ENCODE peak calls at places on chromosomes 3 and 15, in ten cellular contexts. One of them, this sample, is unnamed.

GRCh38 chr3:177110308-177111254 is 86.7 kb downstream of the TBL1XR1 start:
- DNase-seq in activated CD4-positive, alpha-beta T cell treated with anti-CD3 and anti-CD28 coated beads, Interleukin-2, amount 50 U/mL, for 1 hour: no peak
- DNase-seq in GM03348: no peak
- DNase-seq in stimulated activated naive CD8-positive, alpha-beta T cell treated with anti-CD3 and anti-CD28 coated beads, Interleukin-15, Interleukin-2, amounts not matched to agents 100 U/mL and 50 U/mL, for 24 hours: no peak
- DNase-seq in HAP-1: peak; percentile 64
- DNase-seq in MCF 10A: no peak
- DNase-seq in stimulated activated CD8-positive, alpha-beta memory T cell treated with anti-CD3 and anti-CD28 coated beads, Interleukin-15, amount 100 ng/mL, for 1 hour: no peak
- DNase-seq in HTR-8/SVneo: no peak
- DNase-seq in GM10248: no peak
- DNase-seq in AG09309: no peak
- DNase-seq in this sample: no peak

GRCh38 chr3:59605944-59606534 is 556.2 kb upstream of the CFAP20DC start:
- DNase-seq in activated CD4-positive, alpha-beta T cell treated with anti-CD3 and anti-CD28 coated beads, Interleukin-2, amount 50 U/mL, for 1 hour: no peak
- DNase-seq in GM03348: no peak
- DNase-seq in stimulated activated naive CD8-positive, alpha-beta T cell treated with anti-CD3 and anti-CD28 coated beads, Interleukin-15, Interleukin-2, amounts not matched to agents 100 U/mL and 50 U/mL, for 24 hours: no peak
- DNase-seq in HAP-1: no peak
- DNase-seq in MCF 10A: no peak
- DNase-seq in stimulated activated CD8-positive, alpha-beta memory T cell treated with anti-CD3 and anti-CD28 coated beads, Interleukin-15, amount 100 ng/mL, for 1 hour: no peak
- DNase-seq in HTR-8/SVneo: no peak
- DNase-seq in GM10248: no peak
- DNase-seq in AG09309: no peak
- DNase-seq in this sample: no peak

GRCh38 chr3:52110502-52110901 is 43.7 kb downstream of the POC1A start:
- DNase-seq in activated CD4-positive, alpha-beta T cell treated with anti-CD3 and anti-CD28 coated beads, Interleukin-2, amount 50 U/mL, for 1 hour: no peak
- DNase-seq in GM03348: no peak
- DNase-seq in stimulated activated naive CD8-positive, alpha-beta T cell treated with anti-CD3 and anti-CD28 coated beads, Interleukin-15, Interleukin-2, amounts not matched to agents 100 U/mL and 50 U/mL, for 24 hours: no peak
- DNase-seq in HAP-1: no peak
- DNase-seq in MCF 10A: no peak
- DNase-seq in stimulated activated CD8-positive, alpha-beta memory T cell treated with anti-CD3 and anti-CD28 coated beads, Interleukin-15, amount 100 ng/mL, for 1 hour: no peak
- DNase-seq in HTR-8/SVneo: no peak
- DNase-seq in GM10248: no peak
- DNase-seq in AG09309: no peak
- DNase-seq in this sample: no peak

GRCh38 chr15:93476491-93477176 is 387.6 kb upstream of the RGMA start:
- DNase-seq in activated CD4-positive, alpha-beta T cell treated with anti-CD3 and anti-CD28 coated beads, Interleukin-2, amount 50 U/mL, for 1 hour: no peak
- DNase-seq in GM03348: no peak
- DNase-seq in stimulated activated naive CD8-positive, alpha-beta T cell treated with anti-CD3 and anti-CD28 coated beads, Interleukin-15, Interleukin-2, amounts not matched to agents 100 U/mL and 50 U/mL, for 24 hours: no peak
- DNase-seq in HAP-1: no peak
- DNase-seq in MCF 10A: peak; percentile 17
- DNase-seq in stimulated activated CD8-positive, alpha-beta memory T cell treated with anti-CD3 and anti-CD28 coated beads, Interleukin-15, amount 100 ng/mL, for 1 hour: no peak
- DNase-seq in HTR-8/SVneo: no peak
- DNase-seq in GM10248: no peak
- DNase-seq in AG09309: no peak
- DNase-seq in this sample: peak; percentile 13

GRCh38 chr3:134627831-134628230 is 23.0 kb downstream of the KY start:
- DNase-seq in activated CD4-positive, alpha-beta T cell treated with anti-CD3 and anti-CD28 coated beads, Interleukin-2, amount 50 U/mL, for 1 hour: no peak
- DNase-seq in GM03348: peak; percentile 33
- DNase-seq in stimulated activated naive CD8-positive, alpha-beta T cell treated with anti-CD3 and anti-CD28 coated beads, Interleukin-15, Interleukin-2, amounts not matched to agents 100 U/mL and 50 U/mL, for 24 hours: no peak
- DNase-seq in HAP-1: no peak
- DNase-seq in MCF 10A: no peak
- DNase-seq in stimulated activated CD8-positive, alpha-beta memory T cell treated with anti-CD3 and anti-CD28 coated beads, Interleukin-15, amount 100 ng/mL, for 1 hour: no peak
- DNase-seq in HTR-8/SVneo: no peak
- DNase-seq in GM10248: no peak
- DNase-seq in AG09309: no peak
- DNase-seq in this sample: no peak

GRCh38 chr3:125125822-125126245 is 70.0 kb upstream of the HEG1 start:
- DNase-seq in activated CD4-positive, alpha-beta T cell treated with anti-CD3 and anti-CD28 coated beads, Interleukin-2, amount 50 U/mL, for 1 hour: no peak
- DNase-seq in GM03348: peak; percentile 82
- DNase-seq in stimulated activated naive CD8-positive, alpha-beta T cell treated with anti-CD3 and anti-CD28 coated beads, Interleukin-15, Interleukin-2, amounts not matched to agents 100 U/mL and 50 U/mL, for 24 hours: peak; percentile 46
- DNase-seq in HAP-1: no peak
- DNase-seq in MCF 10A: peak; percentile 55
- DNase-seq in stimulated activated CD8-positive, alpha-beta memory T cell treated with anti-CD3 and anti-CD28 coated beads, Interleukin-15, amount 100 ng/mL, for 1 hour: no peak
- DNase-seq in HTR-8/SVneo: peak; percentile 83
- DNase-seq in GM10248: no peak
- DNase-seq in AG09309: peak; percentile 99
- DNase-seq in this sample: peak; percentile 89

GRCh38 chr3:139588450-139588849 is 48.9 kb upstream of the RBP1 start:
- DNase-seq in activated CD4-positive, alpha-beta T cell treated with anti-CD3 and anti-CD28 coated beads, Interleukin-2, amount 50 U/mL, for 1 hour: no peak
- DNase-seq in GM03348: no peak
- DNase-seq in stimulated activated naive CD8-positive, alpha-beta T cell treated with anti-CD3 and anti-CD28 coated beads, Interleukin-15, Interleukin-2, amounts not matched to agents 100 U/mL and 50 U/mL, for 24 hours: no peak
- DNase-seq in HAP-1: no peak
- DNase-seq in MCF 10A: peak; percentile 67
- DNase-seq in stimulated activated CD8-positive, alpha-beta memory T cell treated with anti-CD3 and anti-CD28 coated beads, Interleukin-15, amount 100 ng/mL, for 1 hour: no peak
- DNase-seq in HTR-8/SVneo: no peak
- DNase-seq in GM10248: no peak
- DNase-seq in AG09309: no peak
- DNase-seq in this sample: no peak

GRCh38 chr15:56640127-56640526 is 93.2 kb downstream of the ZNF280D start:
- DNase-seq in activated CD4-positive, alpha-beta T cell treated with anti-CD3 and anti-CD28 coated beads, Interleukin-2, amount 50 U/mL, for 1 hour: no peak
- DNase-seq in GM03348: no peak
- DNase-seq in stimulated activated naive CD8-positive, alpha-beta T cell treated with anti-CD3 and anti-CD28 coated beads, Interleukin-15, Interleukin-2, amounts not matched to agents 100 U/mL and 50 U/mL, for 24 hours: no peak
- DNase-seq in HAP-1: no peak
- DNase-seq in MCF 10A: no peak
- DNase-seq in stimulated activated CD8-positive, alpha-beta memory T cell treated with anti-CD3 and anti-CD28 coated beads, Interleukin-15, amount 100 ng/mL, for 1 hour: no peak
- DNase-seq in HTR-8/SVneo: no peak
- DNase-seq in GM10248: no peak
- DNase-seq in AG09309: no peak
- DNase-seq in this sample: no peak

GRCh38 chr3:138051946-138052802 is 42.2 kb downstream of the CLDN18 start:
- DNase-seq in activated CD4-positive, alpha-beta T cell treated with anti-CD3 and anti-CD28 coated beads, Interleukin-2, amount 50 U/mL, for 1 hour: no peak
- DNase-seq in GM03348: peak; percentile 46
- DNase-seq in stimulated activated naive CD8-positive, alpha-beta T cell treated with anti-CD3 and anti-CD28 coated beads, Interleukin-15, Interleukin-2, amounts not matched to agents 100 U/mL and 50 U/mL, for 24 hours: peak; percentile 18
- DNase-seq in HAP-1: peak; percentile 20
- DNase-seq in MCF 10A: peak; percentile 67
- DNase-seq in stimulated activated CD8-positive, alpha-beta memory T cell treated with anti-CD3 and anti-CD28 coated beads, Interleukin-15, amount 100 ng/mL, for 1 hour: no peak
- DNase-seq in HTR-8/SVneo: peak; percentile 43
- DNase-seq in GM10248: peak; percentile 42
- DNase-seq in AG09309: no peak
- DNase-seq in this sample: peak; percentile 33

GRCh38 chr3:95341314-95341713 is 1278.5 kb downstream of the NSUN3 start:
- DNase-seq in activated CD4-positive, alpha-beta T cell treated with anti-CD3 and anti-CD28 coated beads, Interleukin-2, amount 50 U/mL, for 1 hour: no peak
- DNase-seq in GM03348: no peak
- DNase-seq in stimulated activated naive CD8-positive, alpha-beta T cell treated with anti-CD3 and anti-CD28 coated beads, Interleukin-15, Interleukin-2, amounts not matched to agents 100 U/mL and 50 U/mL, for 24 hours: no peak
- DNase-seq in HAP-1: no peak
- DNase-seq in MCF 10A: no peak
- DNase-seq in stimulated activated CD8-positive, alpha-beta memory T cell treated with anti-CD3 and anti-CD28 coated beads, Interleukin-15, amount 100 ng/mL, for 1 hour: no peak
- DNase-seq in HTR-8/SVneo: no peak
- DNase-seq in GM10248: no peak
- DNase-seq in AG09309: no peak
- DNase-seq in this sample: no peak

GRCh38 chr3:149247929-149248691 is 26.5 kb upstream of the CP start:
- DNase-seq in activated CD4-positive, alpha-beta T cell treated with anti-CD3 and anti-CD28 coated beads, Interleukin-2, amount 50 U/mL, for 1 hour: no peak
- DNase-seq in GM03348: no peak
- DNase-seq in stimulated activated naive CD8-positive, alpha-beta T cell treated with anti-CD3 and anti-CD28 coated beads, Interleukin-15, Interleukin-2, amounts not matched to agents 100 U/mL and 50 U/mL, for 24 hours: peak; percentile 55
- DNase-seq in HAP-1: peak; percentile 27
- DNase-seq in MCF 10A: peak; percentile 52
- DNase-seq in stimulated activated CD8-positive, alpha-beta memory T cell treated with anti-CD3 and anti-CD28 coated beads, Interleukin-15, amount 100 ng/mL, for 1 hour: no peak
- DNase-seq in HTR-8/SVneo: no peak
- DNase-seq in GM10248: no peak
- DNase-seq in AG09309: no peak
- DNase-seq in this sample: no peak

GRCh38 chr3:107877936-107878335 is 212.9 kb downstream of the CD47 start:
- DNase-seq in activated CD4-positive, alpha-beta T cell treated with anti-CD3 and anti-CD28 coated beads, Interleukin-2, amount 50 U/mL, for 1 hour: no peak
- DNase-seq in GM03348: no peak
- DNase-seq in stimulated activated naive CD8-positive, alpha-beta T cell treated with anti-CD3 and anti-CD28 coated beads, Interleukin-15, Interleukin-2, amounts not matched to agents 100 U/mL and 50 U/mL, for 24 hours: no peak
- DNase-seq in HAP-1: no peak
- DNase-seq in MCF 10A: no peak
- DNase-seq in stimulated activated CD8-positive, alpha-beta memory T cell treated with anti-CD3 and anti-CD28 coated beads, Interleukin-15, amount 100 ng/mL, for 1 hour: no peak
- DNase-seq in HTR-8/SVneo: no peak
- DNase-seq in GM10248: no peak
- DNase-seq in AG09309: no peak
- DNase-seq in this sample: no peak

GRCh38 chr3:149507491-149508324 is 33.2 kb downstream of the TM4SF4 start:
- DNase-seq in activated CD4-positive, alpha-beta T cell treated with anti-CD3 and anti-CD28 coated beads, Interleukin-2, amount 50 U/mL, for 1 hour: no peak
- DNase-seq in GM03348: peak; percentile 13
- DNase-seq in stimulated activated naive CD8-positive, alpha-beta T cell treated with anti-CD3 and anti-CD28 coated beads, Interleukin-15, Interleukin-2, amounts not matched to agents 100 U/mL and 50 U/mL, for 24 hours: peak; percentile 10
- DNase-seq in HAP-1: no peak
- DNase-seq in MCF 10A: peak; percentile 44
- DNase-seq in stimulated activated CD8-positive, alpha-beta memory T cell treated with anti-CD3 and anti-CD28 coated beads, Interleukin-15, amount 100 ng/mL, for 1 hour: no peak
- DNase-seq in HTR-8/SVneo: no peak
- DNase-seq in GM10248: no peak
- DNase-seq in AG09309: peak; percentile 86
- DNase-seq in this sample: no peak

GRCh38 chr3:161914703-161915102 is 418.1 kb downstream of the OTOL1 start:
- DNase-seq in activated CD4-positive, alpha-beta T cell treated with anti-CD3 and anti-CD28 coated beads, Interleukin-2, amount 50 U/mL, for 1 hour: no peak
- DNase-seq in GM03348: peak; percentile 58
- DNase-seq in stimulated activated naive CD8-positive, alpha-beta T cell treated with anti-CD3 and anti-CD28 coated beads, Interleukin-15, Interleukin-2, amounts not matched to agents 100 U/mL and 50 U/mL, for 24 hours: no peak
- DNase-seq in HAP-1: peak; percentile 42
- DNase-seq in MCF 10A: no peak
- DNase-seq in stimulated activated CD8-positive, alpha-beta memory T cell treated with anti-CD3 and anti-CD28 coated beads, Interleukin-15, amount 100 ng/mL, for 1 hour: no peak
- DNase-seq in HTR-8/SVneo: peak; percentile 9
- DNase-seq in GM10248: no peak
- DNase-seq in AG09309: no peak
- DNase-seq in this sample: peak; percentile 69

GRCh38 chr3:105466495-105467080 is 99.9 kb downstream of the ALCAM start:
- DNase-seq in activated CD4-positive, alpha-beta T cell treated with anti-CD3 and anti-CD28 coated beads, Interleukin-2, amount 50 U/mL, for 1 hour: no peak
- DNase-seq in GM03348: no peak
- DNase-seq in stimulated activated naive CD8-positive, alpha-beta T cell treated with anti-CD3 and anti-CD28 coated beads, Interleukin-15, Interleukin-2, amounts not matched to agents 100 U/mL and 50 U/mL, for 24 hours: no peak
- DNase-seq in HAP-1: no peak
- DNase-seq in MCF 10A: no peak
- DNase-seq in stimulated activated CD8-positive, alpha-beta memory T cell treated with anti-CD3 and anti-CD28 coated beads, Interleukin-15, amount 100 ng/mL, for 1 hour: no peak
- DNase-seq in HTR-8/SVneo: no peak
- DNase-seq in GM10248: no peak
- DNase-seq in AG09309: no peak
- DNase-seq in this sample: no peak

GRCh38 chr3:169940486-169941181 is 26.0 kb upstream of the SEC62 start:
- DNase-seq in activated CD4-positive, alpha-beta T cell treated with anti-CD3 and anti-CD28 coated beads, Interleukin-2, amount 50 U/mL, for 1 hour: no peak
- DNase-seq in GM03348: no peak
- DNase-seq in stimulated activated naive CD8-positive, alpha-beta T cell treated with anti-CD3 and anti-CD28 coated beads, Interleukin-15, Interleukin-2, amounts not matched to agents 100 U/mL and 50 U/mL, for 24 hours: no peak
- DNase-seq in HAP-1: no peak
- DNase-seq in MCF 10A: no peak
- DNase-seq in stimulated activated CD8-positive, alpha-beta memory T cell treated with anti-CD3 and anti-CD28 coated beads, Interleukin-15, amount 100 ng/mL, for 1 hour: no peak
- DNase-seq in HTR-8/SVneo: no peak
- DNase-seq in GM10248: peak; percentile 41
- DNase-seq in AG09309: no peak
- DNase-seq in this sample: no peak

GRCh38 chr15:90902656-90902995 is 476 bp upstream of the MAN2A2 start:
- DNase-seq in activated CD4-positive, alpha-beta T cell treated with anti-CD3 and anti-CD28 coated beads, Interleukin-2, amount 50 U/mL, for 1 hour: no peak
- DNase-seq in GM03348: peak; percentile 80
- DNase-seq in stimulated activated naive CD8-positive, alpha-beta T cell treated with anti-CD3 and anti-CD28 coated beads, Interleukin-15, Interleukin-2, amounts not matched to agents 100 U/mL and 50 U/mL, for 24 hours: no peak
- DNase-seq in HAP-1: no peak
- DNase-seq in MCF 10A: no peak
- DNase-seq in stimulated activated CD8-positive, alpha-beta memory T cell treated with anti-CD3 and anti-CD28 coated beads, Interleukin-15, amount 100 ng/mL, for 1 hour: no peak
- DNase-seq in HTR-8/SVneo: no peak
- DNase-seq in GM10248: no peak
- DNase-seq in AG09309: peak; percentile 23
- DNase-seq in this sample: no peak